ENCODE peak calls at places on chromosomes 2 and 18, in five cellular contexts. N is AG04450, W is hepatic stellate cell, I is NCI-H510A treated with DMSO at 0.1 percent for 48 hours, Z is lower leg skin. Y is an unnamed sample.
A peak's percentile ranks its signal among the peaks of the same experiment; 100 is the strongest.

GRCh38 chr2:152573168-152573567 is 144.1 kb downstream of the PRPF40A start:
- DNase-seq in I (no peak), N (no peak), Z (peak; percentile 77), W (peak; percentile 36), Y (no peak)

GRCh38 chr18:59877366-59877765 is 22.4 kb upstream of the PMAIP1 start:
- DNase-seq in W (no peak), I (no peak), N (no peak), Z (no peak), Y (no peak)

GRCh38 chr2:232345251-232345650 is 33.3 kb upstream of the ALPP start:
- DNase-seq in N (no peak), Z (no peak), W (no peak), I (no peak), Y (no peak)

GRCh38 chr2:9538000-9538507 is 17.6 kb downstream of the ADAM17 start:
- DNase-seq in W (peak; percentile 60), N (no peak), Z (no peak), I (no peak), Y (no peak)

GRCh38 chr2:153416071-153416470 is 62.5 kb downstream of the RPRM start:
- DNase-seq in N (no peak), I (no peak), Z (no peak), W (no peak), Y (no peak)

GRCh38 chr2:152506843-152507242 is 171.9 kb downstream of the FMNL2 start:
- DNase-seq in I (no peak), W (no peak), N (no peak), Z (no peak), Y (no peak)

GRCh38 chr2:181038796-181039195 is 58.4 kb downstream of the UBE2E3 start:
- DNase-seq in I (no peak), Z (no peak), N (peak; percentile 4), W (no peak), Y (no peak)

GRCh38 chr2:75645643-75646042 is 940 bp upstream of the MRPL19 start:
- DNase-seq in N (no peak), W (no peak), I (no peak), Z (no peak), Y (no peak)

GRCh38 chr18:43134876-43135275 is 19.4 kb upstream of the RIT2 start:
- DNase-seq in Z (no peak), I (no peak), N (no peak), W (no peak), Y (no peak)

GRCh38 chr2:26043862-26044736 is 10.2 kb downstream of the RAB10 start:
- DNase-seq in N (no peak), I (no peak), W (no peak), Z (no peak), Y (no peak)

GRCh38 chr2:20665261-20666113 is 1.5 kb upstream of the GDF7 start:
- DNase-seq in W (no peak), N (no peak), I (no peak), Z (no peak), Y (no peak)

Y was measured in T follicular helper cell.